ENCODE peak calls at places on chromosomes 12 and 14, in six cellular contexts. X is GM12878, G is GM12891, O is K562, Q is HepG2, S is H1. B is an unnamed sample.

GRCh38 chr14:64801046-64801445 is 78.7 kb downstream of the SPTB start:
- DNase-seq in S (no peak), Q (no peak), X (no peak), O (no peak), G (no peak), B (no peak)

GRCh38 chr12:104775731-104776231 is 182.3 kb downstream of the SLC41A2 start:
- DNase-seq in Q (no peak), O (no peak), G (no peak), S (no peak), X (no peak), B (no peak)

GRCh38 chr14:76576047-76576741 is 185.1 kb upstream of the VASH1 start:
- DNase-seq in G (no peak), Q (no peak), S (no peak), O (no peak), X (no peak), B (no peak)

GRCh38 chr14:56205906-56206305 is 87.7 kb downstream of the PELI2 start:
- DNase-seq in X (no peak), Q (no peak), S (no peak), G (no peak), O (no peak), B (no peak)

GRCh38 chr14:103551338-103551762 is 11.1 kb downstream of the BAG5 start:
- DNase-seq in G (no peak), X (no peak), O (no peak), Q (no peak), S (no peak), B (no peak)

GRCh38 chr14:44029933-44030332 is 477.1 kb downstream of the FSCB start:
- DNase-seq in Q (no peak), G (no peak), O (no peak), X (no peak), S (no peak), B (no peak)

GRCh38 chr12:115659422-115659821 is 618.1 kb downstream of the MED13L start:
- DNase-seq in O (no peak), X (no peak), G (no peak), S (no peak), Q (no peak), B (no peak)

GRCh38 chr12:30753761-30754382 is 879 bp downstream of the CAPRIN2 start:
- DNase-seq in G (no peak), X (no peak), O (no peak), S (no peak), Q (no peak), B (no peak)

GRCh38 chr14:23577004-23577681 is 1.4 kb downstream of the JPH4 start:
- DNase-seq in X (no peak), G (no peak), S (no peak), O (no peak), Q (no peak), B (peak)

GRCh38 chr14:39474416-39474911 is 42.2 kb upstream of the FBXO33 start:
- DNase-seq in S (no peak), O (no peak), G (no peak), Q (peak), X (no peak), B (no peak)

GRCh38 chr12:100401660-100402059 is 44.8 kb downstream of the SLC17A8 start:
- DNase-seq in G (no peak), S (no peak), X (no peak), O (no peak), Q (no peak), B (no peak)

GRCh38 chr12:26205946-26206345 is 10.6 kb downstream of the SSPN start:
- DNase-seq in X (no peak), G (no peak), Q (no peak), S (no peak), O (no peak), B (no peak)

GRCh38 chr12:23141335-23141734 is 516.4 kb downstream of the ETNK1 start:
- DNase-seq in Q (no peak), G (no peak), X (no peak), O (no peak), S (no peak), B (no peak)

GRCh38 chr12:106227641-106228319 is 20.0 kb downstream of the CKAP4 start:
- DNase-seq in G (no peak), O (no peak), Q (peak), X (no peak), S (no peak), B (no peak)
- TF ChIP-seq TAF1 in G (no peak), O (no peak), Q (no peak), X (no peak), S (no peak), B (no peak)

DNA sequence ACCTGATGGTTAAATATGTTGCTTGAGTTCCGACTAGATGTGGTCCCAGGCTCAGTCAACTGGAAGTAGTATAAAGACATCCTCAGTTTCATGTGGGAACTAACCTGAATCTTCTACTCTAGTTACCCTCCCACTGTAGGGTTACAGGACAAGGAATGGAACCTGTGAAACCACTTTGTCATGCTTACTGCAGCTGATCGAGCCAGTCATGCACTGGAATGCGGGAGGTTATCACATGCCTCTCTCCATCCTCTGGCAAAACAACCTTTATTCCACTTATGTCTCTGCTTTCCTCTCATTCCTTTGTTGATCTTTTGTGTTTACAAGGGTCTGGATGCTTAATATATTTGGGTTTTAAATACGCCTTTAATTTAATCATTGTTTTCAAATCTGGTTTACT is 111.9 kb upstream of the DDHD1 start:
- DNase-seq in S (no peak), X (no peak), G (no peak), Q (no peak), O (no peak), B (no peak)
- TF ChIP-seq POLR2A in S (no peak), X (no peak), G (no peak), Q (no peak), O (no peak), B (no peak)

GRCh38 chr12:93784339-93785086 is 107.3 kb downstream of the CRADD start:
- DNase-seq in S (no peak), G (no peak), O (no peak), Q (peak), X (no peak), B (no peak)

GRCh38 chr12:93783827-93784226 is 106.7 kb downstream of the CRADD start:
- DNase-seq in S (no peak), G (no peak), Q (no peak), X (no peak), O (no peak), B (no peak)

GRCh38 chr12:93782854-93783253 is 105.7 kb downstream of the CRADD start:
- DNase-seq in X (no peak), G (no peak), Q (no peak), O (no peak), S (no peak), B (no peak)

GRCh38 chr12:93786669-93787397 is 109.7 kb downstream of the CRADD start:
- DNase-seq in O (no peak), X (no peak), G (no peak), S (no peak), Q (no peak), B (no peak)

DNA sequence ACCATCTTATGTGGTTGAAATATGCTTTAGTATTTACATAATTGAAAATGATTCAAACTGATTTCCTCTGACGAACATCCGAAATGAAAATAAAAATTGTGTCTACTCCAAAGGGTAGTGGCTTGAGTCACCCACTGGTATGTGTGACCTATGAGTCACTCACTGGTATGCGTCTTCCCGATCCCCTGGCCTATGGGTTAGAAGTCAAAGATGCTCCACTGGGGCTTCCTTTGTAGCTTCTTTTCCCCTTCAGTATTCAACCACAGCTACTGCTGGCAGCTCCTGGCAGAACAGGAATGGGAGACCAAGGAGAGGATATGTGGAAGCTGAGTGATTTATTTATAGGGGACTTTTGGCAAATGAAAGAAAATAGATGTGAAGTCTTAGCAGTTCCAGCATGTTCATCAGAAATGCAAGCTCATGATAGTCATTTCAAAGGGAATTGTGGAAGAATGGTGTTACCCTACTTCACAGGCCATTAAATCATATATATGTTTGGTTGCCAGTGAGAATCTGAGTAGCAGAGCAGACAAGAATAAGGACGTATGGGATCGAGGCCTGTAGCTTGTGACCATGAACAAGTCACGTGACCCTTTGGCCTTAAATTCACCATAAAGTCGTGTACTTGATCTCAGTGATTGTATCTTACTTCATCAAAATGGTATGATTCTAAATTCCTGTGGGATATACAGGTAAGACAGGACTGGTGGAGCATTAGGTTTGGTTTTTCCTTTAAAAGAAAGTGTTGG is 108.3 kb downstream of the CRADD start:
- DNase-seq in O (peak), Q (peak), X (no peak), G (no peak), S (peak), B (no peak)
- TF ChIP-seq TAF1 in O (no peak), Q (no peak), X (no peak), G (no peak), S (no peak), B (no peak)

DNA sequence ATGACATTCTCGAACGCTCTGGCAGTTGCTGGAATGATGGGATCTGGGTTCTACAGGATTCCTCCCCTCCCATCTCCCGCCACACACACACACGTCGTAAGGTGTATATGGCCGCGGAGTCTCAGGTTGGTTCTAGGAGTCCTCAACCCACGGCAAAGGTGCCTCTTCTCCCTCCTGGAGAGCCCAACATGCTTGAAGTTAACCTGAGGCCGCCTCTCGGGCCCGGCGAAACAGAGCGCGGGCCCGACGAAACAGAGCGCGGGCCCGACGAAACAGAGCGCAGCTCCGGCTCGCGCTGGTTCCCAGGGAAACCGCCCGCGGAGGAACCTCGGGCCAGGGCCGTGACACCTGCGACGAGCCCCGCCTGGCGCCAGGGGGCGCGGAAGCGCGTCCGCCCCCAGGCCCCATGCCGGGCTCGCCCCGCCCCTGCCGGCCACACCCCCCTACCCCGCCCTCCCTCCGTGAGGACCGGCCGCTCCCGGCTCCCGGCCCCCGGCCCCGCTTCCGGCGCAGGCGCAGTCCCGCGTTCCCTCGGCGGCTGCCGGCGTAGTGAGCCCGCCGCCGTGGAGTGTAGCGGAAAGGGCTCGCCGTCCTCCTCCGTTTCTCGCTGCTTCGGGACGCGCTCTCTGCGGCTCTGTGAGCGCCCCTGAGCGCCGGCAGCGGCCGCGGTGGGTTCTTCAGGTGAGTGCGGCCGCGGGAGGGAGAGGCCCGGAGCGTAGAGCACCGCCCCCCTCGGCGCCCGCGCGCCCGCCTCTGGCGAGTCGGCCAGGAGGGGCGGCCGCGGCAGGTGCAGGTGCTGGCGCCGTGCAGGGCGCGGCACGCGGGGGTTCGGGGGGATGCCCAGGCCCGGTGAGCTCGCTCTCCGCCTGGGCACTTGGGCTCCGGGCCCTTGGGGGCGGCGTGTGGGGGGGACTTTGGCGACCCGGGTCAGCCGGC is at the start of gene RAB3IP:
- DNase-seq in O (peak), G (peak), X (peak), Q (peak), S (peak), B (peak)
- TF ChIP-seq POLR2A in O (peak), G (no peak), X (peak), Q (no peak), S (peak), B (peak)

GRCh38 chr14:24837280-24838046 is 203.5 kb upstream of the GZMB start:
- DNase-seq in X (no peak), G (no peak), S (no peak), O (no peak), Q (no peak), B (no peak)
- TF ChIP-seq TAF1 in X (no peak), G (no peak), S (no peak), O (no peak), Q (no peak), B (no peak)

GRCh38 chr14:73786632-73786941 is 65.0 kb upstream of the PTGR2 start:
- DNase-seq in S (no peak), Q (no peak), O (no peak), G (no peak), X (no peak), B (no peak)

GRCh38 chr14:73785336-73785833 is 66.2 kb upstream of the PTGR2 start:
- DNase-seq in O (no peak), Q (peak), S (no peak), G (no peak), X (no peak), B (no peak)

GRCh38 chr14:73786942-73787759 is 64.5 kb upstream of the PTGR2 start:
- DNase-seq in G (no peak), O (peak), X (no peak), S (no peak), Q (no peak), B (no peak)

GRCh38 chr14:73784988-73785313 is 66.7 kb upstream of the PTGR2 start:
- DNase-seq in G (no peak), X (no peak), Q (no peak), O (no peak), S (no peak), B (no peak)

GRCh38 chr14:73785834-73786631 is 65.6 kb upstream of the PTGR2 start:
- DNase-seq in X (no peak), O (peak), Q (peak), G (no peak), S (no peak), B (no peak)
- TF ChIP-seq POLR2A in X (peak), O (peak), Q (peak), G (no peak), S (no peak), B (no peak)

GRCh38 chr12:29148065-29148957 is 767 bp upstream of the FAR2 start:
- DNase-seq in S (no peak), Q (no peak), X (no peak), O (peak), G (peak), B (peak)
- TF ChIP-seq TAF1 in S (no peak), Q (no peak), X (no peak), O (no peak), G (no peak), B (no peak)

DNA sequence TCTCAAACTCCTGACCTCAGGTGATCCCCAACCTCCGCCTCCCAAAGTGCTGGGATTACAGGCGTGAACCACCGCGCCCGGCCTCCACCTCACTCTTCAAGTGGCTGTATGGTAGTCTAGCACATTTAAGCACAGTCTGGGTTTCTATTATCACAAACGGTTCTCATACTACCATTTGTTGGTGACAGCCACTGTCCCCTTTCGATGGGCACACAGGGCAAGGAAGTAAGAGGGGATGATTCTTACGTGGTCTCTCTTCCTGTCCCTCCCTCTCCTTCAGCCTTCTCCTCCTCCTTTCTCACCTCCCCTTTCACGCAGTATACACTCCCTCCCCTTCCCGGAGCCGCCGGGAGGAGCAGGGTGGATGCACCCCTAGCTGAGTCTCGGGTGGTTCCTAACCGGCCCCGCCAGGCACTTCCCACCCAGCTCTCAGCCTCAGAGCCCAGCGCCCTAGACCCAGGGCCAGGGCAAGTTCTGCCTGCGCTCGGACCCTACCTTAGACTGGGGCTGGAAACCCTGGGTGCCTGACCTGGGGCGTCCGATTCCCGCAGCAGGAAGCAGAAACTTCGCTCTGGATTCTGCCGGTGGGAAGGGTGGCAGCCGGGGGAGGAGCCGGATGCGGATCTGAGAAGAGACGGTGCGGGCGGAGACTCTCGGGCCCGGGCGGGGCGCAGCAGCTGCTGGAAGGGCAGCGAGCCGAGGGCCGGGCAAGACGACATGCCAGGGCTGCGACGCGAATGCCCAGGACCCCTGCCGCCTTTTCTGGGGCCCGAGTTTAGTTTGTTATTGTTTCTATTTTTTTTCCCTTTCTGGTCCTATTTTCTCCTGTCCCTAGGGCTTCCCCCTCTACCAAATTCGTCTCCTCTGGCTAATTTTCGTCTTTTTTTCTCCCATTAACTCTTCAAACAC is at the start of gene TEP1:
- DNase-seq in G (peak), O (peak), X (no peak), S (peak), Q (peak), B (peak)
- TF ChIP-seq POLR2A in G (peak), O (peak), X (peak), S (no peak), Q (peak), B (peak)